ENCODE peak calls at places on chromosomes 4 and X, in eight cellular contexts. N is G401, I is NCI-H345, Q is mesenteric fat pad, X is NCI-H2107, M is right cardiac atrium, C is amniotic stem cell, G is HCEC 1CT. U is an unnamed sample.

GRCh38 chr4:8773124-8773931 is 98.3 kb downstream of the HMX1 start:
- DNase-seq in N (no peak), I (no peak), Q (peak), X (no peak), M (no peak), C (no peak), G (no peak), U (peak)

GRCh38 chr4:15706646-15707362 is 3.9 kb downstream of the BST1 start:
- DNase-seq in N (no peak), I (no peak), Q (no peak), X (no peak), M (no peak), C (no peak), G (no peak), U (no peak)

GRCh38 chr4:150123073-150123472 is 44.8 kb downstream of the DCLK2 start:
- DNase-seq in N (no peak), I (no peak), Q (no peak), X (no peak), M (no peak), C (no peak), G (no peak), U (no peak)

GRCh38 chrX:37995428-37995827 is 10.9 kb upstream of the SYTL5 start:
- DNase-seq in N (no peak), I (no peak), Q (no peak), X (no peak), M (no peak), C (no peak), G (no peak), U (no peak)

GRCh38 chr4:7769936-7770674 is 169.6 kb downstream of the AFAP1 start:
- DNase-seq in N (no peak), I (no peak), Q (no peak), X (no peak), M (no peak), C (no peak), G (peak), U (no peak)

GRCh38 chrX:136768469-136769084 is 12.2 kb downstream of the ARHGEF6 start:
- DNase-seq in N (no peak), I (peak), Q (no peak), X (peak), M (peak), C (peak), G (peak), U (no peak)

GRCh38 chr4:86250006-86250405 is 109.8 kb downstream of the MAPK10 start:
- DNase-seq in N (no peak), I (no peak), Q (no peak), X (no peak), M (no peak), C (no peak), G (peak), U (no peak)

GRCh38 chrX:143873343-143873742 is 10.5 kb upstream of the UBE2NL start:
- DNase-seq in N (no peak), I (no peak), Q (no peak), X (no peak), M (no peak), C (no peak), G (peak), U (no peak)

GRCh38 chrX:1468250-1468772 is 15.6 kb upstream of the ASMTL start:
- DNase-seq in N (no peak), I (no peak), Q (peak), X (no peak), M (no peak), C (peak), G (no peak), U (no peak)

GRCh38 chr4:82797591-82798081 is 960 bp downstream of the SCD5 start:
- DNase-seq in N (peak), I (peak), Q (no peak), X (no peak), M (peak), C (no peak), G (no peak), U (no peak)

GRCh38 chr4:125125256-125125655 is 189.5 kb upstream of the FAT4 start:
- DNase-seq in N (no peak), I (no peak), Q (no peak), X (no peak), M (no peak), C (no peak), G (no peak), U (no peak)

GRCh38 chr4:1416051-1416947 is 10.1 kb upstream of the NKX1-1 start:
- DNase-seq in N (no peak), I (no peak), Q (peak), X (no peak), M (no peak), C (no peak), G (no peak), U (peak)

U was measured in cardiac septum.